ENCODE peak calls at places on chromosome 14, in six cellular contexts. F, R, C, G, T and J are unnamed samples.

GRCh38 chr14:68401320-68401719 is 391.5 kb downstream of the ZFP36L1 start:
- DNase-seq in R (no peak), F (no peak), G (no peak), T (no peak), C (peak; percentile 61), J (no peak)

GRCh38 chr14:76267322-76268012 is 108.5 kb upstream of the ESRRB start:
- DNase-seq in R (no peak), F (no peak), G (no peak), C (peak; percentile 50), T (peak; percentile 11), J (no peak)

GRCh38 chr14:23408307-23408630 is 196 bp upstream of the MYH6 start:
- DNase-seq in F (no peak), R (no peak), C (no peak), G (no peak), T (no peak), J (no peak)

GRCh38 chr14:39366460-39367386 is 65.5 kb downstream of the FBXO33 start:
- DNase-seq in G (no peak), R (no peak), T (no peak), C (no peak), F (no peak), J (no peak)

GRCh38 chr14:43697003-43697402 is 810.1 kb downstream of the FSCB start:
- DNase-seq in C (no peak), F (no peak), R (no peak), T (no peak), G (no peak), J (no peak)

GRCh38 chr14:59020382-59020781 is 168.1 kb upstream of the DAAM1 start:
- DNase-seq in R (no peak), F (no peak), T (no peak), G (peak; percentile 71), C (peak; percentile 44), J (no peak)

GRCh38 chr14:52875707-52876106 is 75.1 kb downstream of the FERMT2 start:
- DNase-seq in G (no peak), C (no peak), R (no peak), T (no peak), F (no peak), J (no peak)

GRCh38 chr14:88695873-88696272 is 96.9 kb downstream of the EML5 start:
- DNase-seq in G (no peak), F (no peak), C (no peak), R (no peak), T (no peak), J (no peak)

GRCh38 chr14:101878222-101879211 is 85.9 kb upstream of the DYNC1H1 start:
- DNase-seq in T (no peak), R (no peak), G (no peak), F (peak; percentile 4), C (no peak), J (no peak)

GRCh38 chr14:77111021-77111420 is 13.0 kb downstream of the CIPC start:
- DNase-seq in T (no peak), R (no peak), F (no peak), G (no peak), C (no peak), J (no peak)